ENCODE peak calls at places on chromosome 18, in nine cellular contexts. Q is heart left ventricle, P is tibial nerve, C is stomach, L is sigmoid colon, E is HCT116, G is IMR-90, Z is A549, S is ovary. N is an unnamed sample.

GRCh38 chr18:80246656-80247402 is 485 bp downstream of the PARD6G start:
- DNase-seq in Z (peak; percentile 10), L (no peak), E (no peak), Q (no peak), C (no peak), G (no peak), S (peak; percentile 39), P (no peak), N (no peak)

GRCh38 chr18:67742525-67742924 is 226.0 kb upstream of the DSEL start:
- DNase-seq in E (no peak), G (no peak), C (no peak), L (no peak), P (no peak), Z (no peak), Q (no peak), S (no peak), N (no peak)

GRCh38 chr18:45787346-45787745 is 38.1 kb upstream of the SIGLEC15 start:
- DNase-seq in Z (no peak), E (no peak), S (no peak), Q (no peak), L (no peak), P (no peak), C (no peak), G (peak; percentile 65), N (no peak)

GRCh38 chr18:21741511-21742322 is 1.1 kb downstream of the MIB1 start:
- DNase-seq in Z (no peak), S (peak; percentile 41), C (peak; percentile 40), E (no peak), L (peak; percentile 78), Q (peak; percentile 49), P (no peak), G (peak; percentile 9), N (no peak)

GRCh38 chr18:55440988-55441387 is 147.0 kb downstream of the TCF4 start:
- DNase-seq in P (no peak), G (no peak), C (no peak), S (no peak), Q (no peak), L (no peak), E (no peak), Z (no peak), N (no peak)

GRCh38 chr18:32553174-32553573 is 82.5 kb upstream of the GAREM1 start:
- DNase-seq in S (no peak), C (no peak), L (no peak), Q (no peak), E (no peak), G (no peak), P (no peak), Z (no peak), N (no peak)

GRCh38 chr18:67513285-67513684 is 3.2 kb downstream of the DSEL start:
- DNase-seq in C (no peak), P (no peak), L (no peak), E (no peak), G (no peak), Z (peak; percentile 1), Q (no peak), S (no peak), N (no peak)

GRCh38 chr18:48153641-48154481 is 223.4 kb upstream of the SMAD2 start:
- DNase-seq in G (no peak), C (peak; percentile 26), Q (no peak), P (no peak), E (no peak), Z (no peak), L (no peak), S (peak; percentile 23), N (peak; percentile 44)

GRCh38 chr18:55214534-55214933 is 255.3 kb upstream of the CCDC68 start:
- DNase-seq in Z (no peak), P (no peak), C (no peak), Q (no peak), E (no peak), L (no peak), S (no peak), G (no peak), N (no peak)

GRCh38 chr18:65091737-65092329 is 659.0 kb upstream of the CDH7 start:
- DNase-seq in G (peak; percentile 0), P (no peak), E (no peak), Z (no peak), Q (no peak), L (no peak), C (no peak), S (no peak), N (no peak)

GRCh38 chr18:28045176-28045810 is 131.6 kb downstream of the CDH2 start:
- DNase-seq in S (no peak), L (no peak), P (no peak), C (no peak), E (no peak), Q (no peak), G (peak; percentile 86), Z (no peak), N (no peak)

GRCh38 chr18:77129150-77129551 is 3.4 kb downstream of the MBP start:
- DNase-seq in E (no peak), Q (no peak), P (no peak), S (no peak), C (no peak), Z (no peak), G (peak; percentile 68), L (peak; percentile 84), N (no peak)

GRCh38 chr18:68694316-68694715 is 20.6 kb downstream of the TMX3 start:
- DNase-seq in S (no peak), C (no peak), Q (no peak), Z (no peak), P (no peak), G (no peak), L (no peak), E (no peak), N (no peak)

GRCh38 chr18:25827961-25828561 is 262.4 kb downstream of the SS18 start:
- DNase-seq in P (no peak), S (no peak), Z (no peak), Q (no peak), C (no peak), G (peak; percentile 45), E (no peak), L (no peak), N (no peak)

GRCh38 chr18:77376733-77377094 is 127.1 kb downstream of the GALR1 start:
- DNase-seq in G (no peak), E (no peak), L (no peak), P (no peak), S (no peak), Q (no peak), C (no peak), Z (no peak), N (no peak)

GRCh38 chr18:13378150-13378549 is 159.6 kb downstream of the LDLRAD4 start:
- DNase-seq in P (no peak), Z (no peak), L (peak; percentile 48), G (no peak), C (no peak), Q (no peak), S (no peak), E (no peak), N (no peak)

DNA sequence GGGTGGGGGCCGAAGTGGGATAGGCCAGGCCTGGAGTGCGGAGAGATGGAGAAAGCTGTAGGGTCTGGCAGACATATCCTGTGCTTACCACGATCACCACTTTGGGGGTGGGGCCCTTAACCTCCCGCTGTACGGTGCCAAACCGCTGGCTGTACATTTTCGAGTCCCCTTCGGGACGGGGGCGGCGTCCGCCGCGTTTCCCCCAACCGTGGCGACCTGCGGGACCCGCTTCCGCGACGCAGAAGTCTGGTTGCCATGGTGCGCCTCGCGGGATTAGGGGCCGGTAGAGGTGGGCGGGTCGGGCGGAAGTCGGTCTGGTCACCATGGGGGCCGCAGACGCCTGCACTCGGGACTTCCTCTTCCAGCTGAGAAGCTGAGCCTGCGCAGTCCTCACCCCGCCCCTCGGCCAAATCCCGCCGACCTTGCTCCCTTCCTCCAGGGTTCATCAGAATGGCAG is at the start of gene CFAP53:
- DNase-seq in G (peak; percentile 84), E (no peak), L (peak; percentile 96), Z (peak; percentile 84), S (peak; percentile 89), Q (peak; percentile 96), P (peak; percentile 74), C (peak; percentile 89), N (peak; percentile 82)
- TF ChIP-seq POLR2A in G (peak; percentile 21), E (no peak), L (no peak), Z (peak; percentile 39), S (no peak), Q (peak; percentile 39), P (no peak), C (no peak), N (no peak)

GRCh38 chr18:8603663-8604520 is 5.3 kb upstream of the RAB12 start:
- DNase-seq in G (no peak), C (no peak), P (no peak), L (no peak), E (no peak), S (no peak), Z (no peak), Q (no peak), N (no peak)
- TF ChIP-seq POLR2A in G (no peak), C (no peak), P (no peak), L (no peak), E (no peak), S (no peak), Z (no peak), Q (no peak), N (no peak)

GRCh38 chr18:2935438-2936192 is 77.3 kb downstream of the LPIN2 start:
- DNase-seq in G (peak; percentile 57), E (no peak), S (no peak), Q (no peak), Z (no peak), L (no peak), C (no peak), P (no peak), N (no peak)

GRCh38 chr18:2933995-2934394 is 78.9 kb downstream of the LPIN2 start:
- DNase-seq in C (no peak), G (no peak), Z (no peak), L (no peak), S (no peak), P (no peak), E (no peak), Q (no peak), N (no peak)

DNA sequence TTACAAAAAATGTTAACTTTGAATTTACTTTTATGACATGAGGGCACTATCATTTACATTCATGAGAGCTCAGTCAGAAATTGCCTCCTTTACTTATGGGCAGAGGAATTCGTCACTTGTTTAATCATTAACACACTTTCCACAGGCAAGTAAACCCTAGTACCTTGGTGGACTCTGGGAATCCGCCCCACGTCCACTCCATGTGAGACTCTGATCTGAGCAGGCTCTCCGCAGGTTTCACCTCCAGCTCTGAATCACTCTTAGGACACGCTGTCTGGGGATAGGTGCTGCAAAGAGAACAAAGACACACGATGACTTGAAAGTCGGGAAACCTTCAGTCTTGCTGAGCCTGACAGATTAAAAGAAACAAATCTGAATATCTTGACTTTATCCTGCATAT is 73.6 kb downstream of the LPIN2 start:
- DNase-seq in L (no peak), Q (no peak), P (no peak), E (no peak), Z (peak; percentile 58), S (no peak), G (no peak), C (peak; percentile 78), N (no peak)
- TF ChIP-seq POLR2A in L (no peak), Q (no peak), P (no peak), E (no peak), Z (no peak), S (no peak), G (no peak), C (no peak), N (no peak)

DNA sequence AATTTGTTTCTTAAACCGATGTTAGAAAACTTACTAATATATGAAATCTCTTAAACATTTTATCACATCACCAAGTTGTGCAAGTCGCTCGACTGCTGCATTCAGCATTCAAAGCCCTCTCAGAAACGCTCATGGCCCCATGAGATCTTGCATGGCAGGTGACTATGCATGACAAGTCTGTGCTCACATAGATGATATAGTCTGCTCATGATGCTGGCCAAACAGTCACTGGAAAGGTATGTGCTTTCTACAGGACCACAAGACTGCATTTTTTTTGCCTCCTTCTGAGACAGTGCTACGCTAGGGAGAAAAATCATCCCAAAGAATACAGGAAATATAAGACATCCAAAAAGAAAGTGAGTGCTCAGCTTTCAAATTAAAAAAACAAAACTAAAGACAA is 98.3 kb upstream of the ZBTB14 start:
- DNase-seq in G (peak; percentile 81), Q (no peak), Z (no peak), L (no peak), C (no peak), S (no peak), P (no peak), E (no peak), N (no peak)
- TF ChIP-seq POLR2A in G (no peak), Q (no peak), Z (no peak), L (no peak), C (no peak), S (no peak), P (no peak), E (no peak), N (no peak)

N was measured in H54.